ENCODE peak calls at places on chromosomes 16 and 17, in nine cellular contexts. One of them, this sample, is unnamed. For H3K9me3, the result is how much of the 10 kb centered on the place peaks cover.

GRCh38 chr16:68235105-68235881 is 634 bp downstream of the ESRP2 start:
- DNase-seq in H9: peak
- DNase-seq in psoas muscle: peak
- DNase-seq in K562: no peak
- DNase-seq in Caco-2: peak
- DNase-seq in lung: no peak
- DNase-seq in CD4-positive, alpha-beta T cell: no peak
- DNase-seq in A549: no peak
- DNase-seq in ovary: peak
- DNase-seq in this sample: no peak

GRCh38 chr17:62064029-62064790 is 868 bp downstream of the MED13 start:
- DNase-seq in H9: no peak
- DNase-seq in psoas muscle: no peak
- DNase-seq in K562: no peak
- DNase-seq in Caco-2: no peak
- DNase-seq in lung: no peak
- DNase-seq in CD4-positive, alpha-beta T cell: no peak
- DNase-seq in A549: peak
- DNase-seq in ovary: no peak
- DNase-seq in this sample: no peak

GRCh38 chr16:15041260-15042011 is 14.4 kb downstream of the NTAN1 start:
- DNase-seq in H9: peak
- DNase-seq in psoas muscle: peak
- DNase-seq in K562: peak
- DNase-seq in Caco-2: no peak
- DNase-seq in lung: peak
- DNase-seq in CD4-positive, alpha-beta T cell: no peak
- DNase-seq in A549: no peak
- DNase-seq in ovary: peak
- DNase-seq in this sample: peak

GRCh38 chr17:48643697-48644012 is 17.5 kb upstream of the HOXB9 start:
- DNase-seq in H9: no peak
- DNase-seq in psoas muscle: no peak
- DNase-seq in K562: no peak
- DNase-seq in Caco-2: no peak
- DNase-seq in lung: no peak
- DNase-seq in CD4-positive, alpha-beta T cell: no peak
- DNase-seq in A549: no peak
- DNase-seq in ovary: no peak
- DNase-seq in this sample: no peak

GRCh38 chr17:50908860-50909764 is 43.0 kb upstream of the TOB1 start:
- DNase-seq in H9: peak
- DNase-seq in psoas muscle: peak
- DNase-seq in K562: peak
- DNase-seq in Caco-2: peak
- DNase-seq in lung: peak
- DNase-seq in CD4-positive, alpha-beta T cell: peak
- DNase-seq in A549: no peak
- DNase-seq in ovary: no peak
- DNase-seq in this sample: peak

GRCh38 chr17:75695141-75695829 is 26.0 kb upstream of the ITGB4 start:
- DNase-seq in H9: no peak
- DNase-seq in psoas muscle: no peak
- DNase-seq in K562: no peak
- DNase-seq in Caco-2: no peak
- DNase-seq in lung: no peak
- DNase-seq in CD4-positive, alpha-beta T cell: no peak
- DNase-seq in A549: no peak
- DNase-seq in ovary: no peak
- DNase-seq in this sample: no peak

GRCh38 chr16:68072038-68072695 is 13.0 kb upstream of the NFATC3 start:
- DNase-seq in H9: no peak
- DNase-seq in psoas muscle: peak
- DNase-seq in K562: peak
- DNase-seq in Caco-2: no peak
- DNase-seq in lung: no peak
- DNase-seq in CD4-positive, alpha-beta T cell: no peak
- DNase-seq in A549: no peak
- DNase-seq in ovary: peak
- DNase-seq in this sample: no peak

GRCh38 chr17:74770498-74771318 is 5.4 kb downstream of the NAT9 start:
- DNase-seq in H9: peak
- DNase-seq in psoas muscle: peak
- DNase-seq in K562: peak
- DNase-seq in Caco-2: peak
- DNase-seq in lung: peak
- DNase-seq in CD4-positive, alpha-beta T cell: peak
- DNase-seq in A549: peak
- DNase-seq in ovary: peak
- DNase-seq in this sample: peak

GRCh38 chr17:65222216-65222738 is 85.1 kb downstream of the RGS9 start:
- DNase-seq in H9: no peak
- DNase-seq in psoas muscle: no peak
- DNase-seq in K562: no peak
- DNase-seq in Caco-2: no peak
- DNase-seq in lung: no peak
- DNase-seq in CD4-positive, alpha-beta T cell: no peak
- DNase-seq in A549: no peak
- DNase-seq in ovary: no peak
- DNase-seq in this sample: no peak

GRCh38 chr17:65220732-65221131 is 83.6 kb downstream of the RGS9 start:
- DNase-seq in H9: no peak
- DNase-seq in psoas muscle: no peak
- DNase-seq in K562: no peak
- DNase-seq in Caco-2: peak
- DNase-seq in lung: no peak
- DNase-seq in CD4-positive, alpha-beta T cell: no peak
- DNase-seq in A549: no peak
- DNase-seq in ovary: no peak
- DNase-seq in this sample: no peak

GRCh38 chr17:65219707-65220106 is 82.5 kb downstream of the RGS9 start:
- DNase-seq in H9: no peak
- DNase-seq in psoas muscle: no peak
- DNase-seq in K562: no peak
- DNase-seq in Caco-2: no peak
- DNase-seq in lung: no peak
- DNase-seq in CD4-positive, alpha-beta T cell: no peak
- DNase-seq in A549: no peak
- DNase-seq in ovary: no peak
- DNase-seq in this sample: no peak

GRCh38 chr17:65218261-65218660 is 81.1 kb downstream of the RGS9 start:
- DNase-seq in H9: no peak
- DNase-seq in psoas muscle: no peak
- DNase-seq in K562: no peak
- DNase-seq in Caco-2: peak
- DNase-seq in lung: no peak
- DNase-seq in CD4-positive, alpha-beta T cell: no peak
- DNase-seq in A549: no peak
- DNase-seq in ovary: no peak
- DNase-seq in this sample: no peak

DNA sequence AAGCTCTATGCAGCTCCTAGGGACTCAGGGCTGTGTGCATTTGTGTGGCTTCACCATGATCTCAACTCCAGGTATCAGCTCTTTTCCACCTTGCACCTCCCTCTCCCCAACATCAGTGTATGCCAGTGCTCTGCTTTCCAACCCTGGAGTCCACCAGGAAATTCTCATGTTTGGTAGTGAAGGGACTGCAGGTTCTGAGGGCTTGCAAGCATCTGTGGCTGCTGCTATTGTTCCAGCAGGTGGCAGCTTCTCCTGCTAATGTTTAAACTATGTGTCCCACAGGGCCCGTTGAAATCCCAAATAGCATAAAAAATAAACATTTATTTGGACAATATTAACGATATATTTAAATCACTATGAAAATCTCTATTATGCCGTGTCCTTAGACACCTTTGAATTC is 82.0 kb downstream of the RGS9 start:
- DNase-seq in H9: no peak
- DNase-seq in psoas muscle: no peak
- DNase-seq in K562: no peak
- DNase-seq in Caco-2: no peak
- DNase-seq in lung: no peak
- DNase-seq in CD4-positive, alpha-beta T cell: no peak
- DNase-seq in A549: no peak
- DNase-seq in ovary: no peak
- DNase-seq in this sample: no peak
- TF ChIP-seq CTCF in H9: peak
- TF ChIP-seq CTCF in psoas muscle: no peak
- TF ChIP-seq CTCF in K562: peak
- TF ChIP-seq CTCF in Caco-2: no peak
- TF ChIP-seq CTCF in lung: no peak
- TF ChIP-seq CTCF in CD4-positive, alpha-beta T cell: no peak
- TF ChIP-seq CTCF in A549: peak
- TF ChIP-seq CTCF in ovary: no peak
- TF ChIP-seq CTCF in this sample: peak

DNA sequence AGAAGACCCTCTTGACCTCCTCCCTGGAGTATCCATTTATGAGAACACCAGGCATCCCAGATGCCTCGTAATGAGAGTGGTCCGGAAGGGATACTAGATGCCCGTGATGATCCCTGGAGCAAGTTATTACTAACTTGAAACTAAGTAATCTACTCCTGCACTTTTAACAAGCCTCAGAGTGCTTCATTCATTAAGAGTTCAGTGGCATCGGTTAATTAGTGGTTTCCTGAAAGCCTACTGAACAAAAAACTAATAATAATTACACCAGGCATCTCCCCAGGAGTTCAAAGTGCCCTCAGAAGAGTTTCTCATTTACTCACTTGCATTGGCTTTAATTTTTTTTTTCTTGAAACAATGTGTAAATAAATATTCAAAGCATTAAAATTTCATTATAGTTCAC is 22.2 kb downstream of the ZNF75A start:
- DNase-seq in H9: no peak
- DNase-seq in psoas muscle: no peak
- DNase-seq in K562: peak
- DNase-seq in Caco-2: no peak
- DNase-seq in lung: no peak
- DNase-seq in CD4-positive, alpha-beta T cell: no peak
- DNase-seq in A549: no peak
- DNase-seq in ovary: no peak
- DNase-seq in this sample: no peak
- H3K9me3 ChIP-seq in H9: under half
- H3K9me3 ChIP-seq in psoas muscle: under half
- H3K9me3 ChIP-seq in K562: under half
- H3K9me3 ChIP-seq in Caco-2: under half
- H3K9me3 ChIP-seq in lung: under half
- H3K9me3 ChIP-seq in CD4-positive, alpha-beta T cell: under half
- H3K9me3 ChIP-seq in A549: half or more
- H3K9me3 ChIP-seq in ovary: under half
- H3K9me3 ChIP-seq in this sample: under half

GRCh38 chr17:57542518-57542917 is 202.6 kb downstream of the CCDC182 start:
- DNase-seq in H9: no peak
- DNase-seq in psoas muscle: no peak
- DNase-seq in K562: no peak
- DNase-seq in Caco-2: no peak
- DNase-seq in lung: no peak
- DNase-seq in CD4-positive, alpha-beta T cell: no peak
- DNase-seq in A549: no peak
- DNase-seq in ovary: no peak
- DNase-seq in this sample: no peak

GRCh38 chr17:57540596-57540995 is 204.5 kb downstream of the CCDC182 start:
- DNase-seq in H9: no peak
- DNase-seq in psoas muscle: no peak
- DNase-seq in K562: no peak
- DNase-seq in Caco-2: no peak
- DNase-seq in lung: no peak
- DNase-seq in CD4-positive, alpha-beta T cell: no peak
- DNase-seq in A549: no peak
- DNase-seq in ovary: no peak
- DNase-seq in this sample: no peak

GRCh38 chr17:57541049-57541448 is 204.1 kb downstream of the CCDC182 start:
- DNase-seq in H9: no peak
- DNase-seq in psoas muscle: no peak
- DNase-seq in K562: no peak
- DNase-seq in Caco-2: no peak
- DNase-seq in lung: no peak
- DNase-seq in CD4-positive, alpha-beta T cell: no peak
- DNase-seq in A549: no peak
- DNase-seq in ovary: no peak
- DNase-seq in this sample: no peak

GRCh38 chr17:57543230-57543629 is 201.9 kb downstream of the CCDC182 start:
- DNase-seq in H9: no peak
- DNase-seq in psoas muscle: no peak
- DNase-seq in K562: no peak
- DNase-seq in Caco-2: no peak
- DNase-seq in lung: no peak
- DNase-seq in CD4-positive, alpha-beta T cell: no peak
- DNase-seq in A549: no peak
- DNase-seq in ovary: no peak
- DNase-seq in this sample: no peak

DNA sequence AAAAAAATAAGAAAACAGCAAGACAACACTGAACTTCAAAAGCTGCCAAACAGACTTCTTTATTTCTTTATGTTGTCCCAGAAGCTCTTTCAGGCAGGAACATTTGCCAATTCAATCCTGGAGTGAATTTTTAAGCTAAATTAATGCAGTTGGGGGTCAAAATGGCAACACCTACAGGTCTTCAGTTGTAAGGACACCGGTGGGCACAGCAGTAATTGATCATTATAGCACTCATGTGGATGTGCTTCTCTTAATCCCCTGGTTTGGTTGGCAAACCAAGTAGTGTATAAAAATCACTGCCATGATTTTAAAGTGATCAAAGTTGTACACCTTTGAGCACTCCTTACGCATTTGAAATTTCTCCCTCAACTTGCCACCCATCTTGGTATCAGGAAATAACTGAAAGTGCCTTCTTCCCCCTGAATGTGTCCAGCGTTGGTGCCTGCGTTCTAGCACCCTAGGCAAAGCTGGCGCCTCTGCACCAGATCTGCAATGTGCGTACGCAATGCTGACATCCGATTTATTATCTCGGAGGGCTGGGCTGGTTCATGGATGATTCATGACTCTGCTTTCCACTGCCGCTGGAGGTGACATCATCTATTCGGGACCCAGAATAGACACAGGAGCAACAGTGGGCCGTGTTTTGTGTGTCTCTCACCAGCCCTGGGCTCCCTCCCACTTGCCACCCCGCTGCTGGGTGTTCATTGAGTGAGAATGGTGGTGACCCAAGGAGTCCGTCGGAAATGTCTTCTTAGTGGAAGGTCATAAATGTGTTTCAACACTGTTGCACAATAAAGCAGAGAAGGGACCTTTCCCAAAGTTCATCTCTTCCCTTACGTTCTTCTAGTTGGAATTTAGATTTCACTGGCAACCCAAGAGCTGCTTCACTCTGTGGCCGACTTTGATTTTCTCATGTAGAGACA is 203.4 kb downstream of the CCDC182 start:
- DNase-seq in H9: no peak
- DNase-seq in psoas muscle: peak
- DNase-seq in K562: peak
- DNase-seq in Caco-2: no peak
- DNase-seq in lung: no peak
- DNase-seq in CD4-positive, alpha-beta T cell: no peak
- DNase-seq in A549: peak
- DNase-seq in ovary: no peak
- DNase-seq in this sample: no peak
- TF ChIP-seq CTCF in H9: peak
- TF ChIP-seq CTCF in psoas muscle: no peak
- TF ChIP-seq CTCF in K562: no peak
- TF ChIP-seq CTCF in Caco-2: no peak
- TF ChIP-seq CTCF in lung: no peak
- TF ChIP-seq CTCF in CD4-positive, alpha-beta T cell: no peak
- TF ChIP-seq CTCF in A549: no peak
- TF ChIP-seq CTCF in ovary: no peak
- TF ChIP-seq CTCF in this sample: no peak

DNA sequence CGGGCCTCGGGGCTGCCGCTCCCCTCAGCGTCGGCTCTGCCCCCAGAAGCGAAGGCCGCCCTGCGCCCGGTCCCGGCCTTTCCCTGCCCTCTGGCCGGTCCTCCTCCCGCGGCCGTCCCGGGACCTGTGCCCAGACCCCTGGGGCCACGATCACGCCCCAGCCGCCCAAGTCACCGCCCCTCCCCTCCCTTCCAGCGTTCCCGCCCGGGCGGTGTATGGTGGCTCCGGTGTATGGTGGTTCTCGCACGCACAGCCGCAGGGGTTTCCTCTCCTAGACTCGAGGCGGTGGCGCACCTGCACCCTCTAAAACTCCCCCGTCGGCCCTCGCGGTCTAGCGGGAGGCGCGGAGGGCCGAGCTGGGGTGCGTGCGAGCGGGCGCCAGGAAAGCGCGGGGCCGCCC is 10.0 kb downstream of the TIGD7 start:
- DNase-seq in H9: no peak
- DNase-seq in psoas muscle: no peak
- DNase-seq in K562: no peak
- DNase-seq in Caco-2: no peak
- DNase-seq in lung: no peak
- DNase-seq in CD4-positive, alpha-beta T cell: no peak
- DNase-seq in A549: no peak
- DNase-seq in ovary: no peak
- DNase-seq in this sample: no peak
- H3K9me3 ChIP-seq in H9: under half
- H3K9me3 ChIP-seq in psoas muscle: half or more
- H3K9me3 ChIP-seq in K562: under half
- H3K9me3 ChIP-seq in Caco-2: under half
- H3K9me3 ChIP-seq in lung: under half
- H3K9me3 ChIP-seq in CD4-positive, alpha-beta T cell: half or more
- H3K9me3 ChIP-seq in A549: half or more
- H3K9me3 ChIP-seq in ovary: under half
- H3K9me3 ChIP-seq in this sample: under half

This sample was measured in WERI-Rb-1.